ENCODE peak calls at places on chromosomes 2 and 18, in six cellular contexts. F, L, T, W, X and C are unnamed samples. For H3K27me3, the result is how much of the 10 kb centered on the place peaks cover.

GRCh38 chr2:160294339-160294803 is 94.3 kb upstream of the ITGB6 start:
- DNase-seq in F (peak), W (no peak), L (peak), X (peak), T (no peak), C (peak)

GRCh38 chr2:111121028-111121872 is 536 bp downstream of the BCL2L11 start:
- DNase-seq in X (peak), T (peak), L (peak), W (peak), F (peak), C (peak)

GRCh38 chr2:58740381-58740780 is 499.3 kb upstream of the FANCL start:
- DNase-seq in W (no peak), F (no peak), T (no peak), L (no peak), X (no peak), C (no peak)

GRCh38 chr2:64485961-64486360 is 32.0 kb downstream of the LGALSL start:
- DNase-seq in F (peak), X (peak), T (no peak), W (no peak), L (no peak), C (peak)

GRCh38 chr18:77905449-77906055 is 655.9 kb downstream of the GALR1 start:
- DNase-seq in F (no peak), X (no peak), L (no peak), W (no peak), T (no peak), C (no peak)

GRCh38 chr18:52150050-52150449 is 189.9 kb upstream of the DCC start:
- DNase-seq in X (no peak), F (no peak), W (no peak), T (no peak), L (no peak), C (no peak)

GRCh38 chr2:68740184-68740914 is 5.7 kb downstream of the ARHGAP25 start:
- DNase-seq in F (no peak), W (no peak), T (peak), L (no peak), X (no peak), C (no peak)

GRCh38 chr18:54734059-54734458 is 94.2 kb upstream of the RAB27B start:
- DNase-seq in X (no peak), L (peak), F (no peak), T (no peak), W (no peak), C (no peak)

GRCh38 chr2:121160366-121160765 is 124.6 kb downstream of the TFCP2L1 start:
- DNase-seq in W (no peak), X (no peak), L (no peak), F (no peak), T (no peak), C (no peak)

GRCh38 chr2:241350878-241351639 is 5.0 kb upstream of the FARP2 start:
- DNase-seq in W (no peak), L (peak), X (no peak), F (no peak), T (no peak), C (no peak)

DNA sequence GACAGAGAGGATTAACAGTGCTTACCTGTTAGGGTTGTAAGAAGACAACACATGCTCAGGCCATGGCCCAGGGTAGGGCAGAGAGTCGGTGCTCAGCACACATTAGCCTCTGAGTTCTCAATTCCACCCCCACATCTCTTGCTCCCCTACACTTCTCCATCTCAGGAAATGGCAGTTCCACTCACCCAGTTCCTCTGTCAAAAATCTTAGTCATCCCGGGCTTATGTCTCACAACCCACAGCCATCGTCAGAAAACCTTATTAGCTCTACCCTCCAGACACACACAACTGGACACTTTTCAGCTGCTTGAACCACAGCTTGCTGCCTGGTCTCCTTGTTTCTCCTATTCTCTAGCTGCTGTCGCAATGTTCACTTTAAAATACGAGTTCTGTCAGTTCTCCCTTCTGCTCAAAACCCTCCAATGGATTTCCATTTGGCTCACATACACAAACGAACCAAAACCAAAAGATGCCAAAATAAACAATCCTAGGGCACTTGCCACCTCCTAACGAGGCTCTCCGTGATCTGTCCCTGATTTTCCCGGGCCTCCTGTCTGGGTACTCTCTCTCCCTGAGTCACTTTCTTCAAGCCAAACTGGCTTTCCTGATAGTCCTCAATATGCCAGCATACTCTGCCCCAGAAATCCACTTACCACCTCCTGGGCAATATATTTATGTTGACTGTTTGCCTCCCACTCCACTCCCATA is 89.7 kb downstream of the KCTD1 start:
- DNase-seq in X (no peak), L (no peak), T (no peak), F (no peak), W (no peak), C (no peak)
- H3K27me3 ChIP-seq in X (under half), L (under half), T (under half), F (under half), W (under half), C (under half)

GRCh38 chr2:190891913-190892312 is 11.3 kb downstream of the GLS start:
- DNase-seq in F (no peak), T (no peak), W (no peak), X (no peak), L (no peak), C (no peak)

GRCh38 chr2:190891370-190891769 is 10.7 kb downstream of the GLS start:
- DNase-seq in T (no peak), W (no peak), X (no peak), F (no peak), L (no peak), C (no peak)

GRCh38 chr2:190888449-190888848 is 7.8 kb downstream of the GLS start:
- DNase-seq in F (no peak), L (no peak), W (no peak), X (no peak), T (no peak), C (no peak)

GRCh38 chr2:190887089-190887488 is 6.5 kb downstream of the GLS start:
- DNase-seq in F (no peak), X (no peak), T (no peak), W (no peak), L (no peak), C (no peak)

DNA sequence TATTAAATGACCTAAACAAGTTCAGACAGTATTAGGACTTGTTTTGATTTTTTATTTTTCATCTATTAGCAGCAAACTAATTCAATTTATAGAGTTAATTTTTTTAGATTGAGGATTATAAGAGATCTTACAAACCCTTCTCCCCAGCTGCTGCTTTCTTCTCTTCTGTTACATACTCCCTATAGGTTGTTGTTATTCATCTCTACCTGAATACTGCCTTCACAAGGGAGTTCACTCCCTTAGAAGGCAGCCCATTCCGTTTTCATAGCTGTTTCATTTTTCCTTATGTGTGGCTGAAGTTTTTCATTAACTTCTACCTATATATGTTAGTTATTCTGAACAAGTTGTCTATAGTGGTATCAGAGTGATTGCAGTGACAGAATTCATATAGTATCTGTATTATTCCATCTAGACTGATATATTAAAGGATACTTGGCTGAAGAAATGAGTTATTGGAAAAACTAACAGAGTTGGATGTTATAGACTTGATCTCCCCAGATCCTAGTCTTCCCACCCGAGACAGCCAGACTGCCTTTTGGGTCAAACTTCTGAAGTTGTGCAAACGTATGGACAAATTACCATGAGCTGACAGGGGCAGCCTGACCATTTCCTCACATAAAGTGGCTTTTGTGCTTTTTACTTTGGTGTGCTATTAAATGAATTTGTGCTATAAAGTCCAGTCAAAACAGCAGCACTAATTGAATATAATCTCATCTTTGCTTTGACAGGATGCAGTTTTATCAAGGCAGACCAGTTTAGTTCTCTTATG is 8.7 kb downstream of the GLS start:
- DNase-seq in L (no peak), W (no peak), F (no peak), T (no peak), X (no peak), C (no peak)
- H3K4me3 ChIP-seq in L (no peak), W (no peak), F (no peak), T (no peak), X (no peak), C (no peak)

GRCh38 chr2:191066281-191067233 is 52.6 kb upstream of the STAT1 start:
- DNase-seq in L (no peak), F (no peak), T (no peak), W (no peak), X (no peak), C (no peak)
- H3K27me3 ChIP-seq in L (under half), F (under half), T (under half), W (under half), X (under half), C (under half)

GRCh38 chr2:230956827-230957755 is 32.0 kb upstream of the GPR55 start:
- DNase-seq in L (peak), T (peak), X (peak), W (peak), F (no peak), C (peak)
- H3K4me3 ChIP-seq in L (peak), T (peak), X (no peak), W (peak), F (peak), C (no peak)

GRCh38 chr2:54646170-54646927 is 77.1 kb upstream of the EML6 start:
- DNase-seq in X (no peak), W (peak), F (no peak), T (no peak), L (no peak), C (no peak)

GRCh38 chr2:54649633-54650032 is 73.8 kb upstream of the EML6 start:
- DNase-seq in X (no peak), T (no peak), W (no peak), L (no peak), F (no peak), C (no peak)

GRCh38 chr2:54649191-54649590 is 74.3 kb upstream of the EML6 start:
- DNase-seq in W (no peak), L (no peak), F (no peak), T (no peak), X (no peak), C (no peak)

GRCh38 chr2:54650612-54651011 is 72.8 kb upstream of the EML6 start:
- DNase-seq in W (no peak), L (no peak), T (no peak), X (no peak), F (no peak), C (no peak)

DNA sequence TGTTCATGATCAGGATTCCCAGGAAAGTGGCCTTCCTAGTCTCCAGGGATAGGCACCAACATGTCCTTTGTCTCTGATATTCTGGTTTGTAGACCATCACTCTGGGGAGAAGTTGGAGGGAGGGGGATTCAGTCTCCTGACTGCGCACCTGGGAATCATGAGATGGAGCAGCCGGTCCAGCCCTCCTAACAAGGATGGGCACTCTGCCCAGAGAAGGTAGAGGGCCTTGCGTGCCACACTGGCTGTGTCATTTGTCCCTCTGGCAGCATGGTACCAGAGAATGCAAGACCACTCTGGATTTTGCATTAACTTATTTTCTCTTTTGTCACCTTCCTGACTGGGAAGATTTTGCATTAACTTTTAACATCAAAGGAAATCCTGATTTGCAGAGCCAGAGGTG is 75.2 kb upstream of the EML6 start:
- DNase-seq in X (no peak), F (no peak), L (no peak), T (no peak), W (no peak), C (no peak)
- H3K27me3 ChIP-seq in X (under half), F (under half), L (under half), T (under half), W (under half), C (under half)